ENCODE peak calls at places on chromosomes 7 and 10, in ten cellular contexts. G is activated T-cell treated with anti-CD3 and anti-CD28 coated beads for 1 hour, J is aorta, A is NB4, S is caudate nucleus, I is astrocyte of the hippocampus, B is pancreas, X is Kasumi-1, Z is lung microvascular endothelial cell, V is lower lobe of right lung. U is an unnamed sample.

GRCh38 chr10:32144817-32145688 is 88.8 kb upstream of the KIF5B start:
- DNase-seq in Z (no peak), A (no peak), I (no peak), V (no peak), B (peak; percentile 51), J (no peak), S (no peak), X (no peak), G (no peak), U (no peak)

GRCh38 chr10:32981760-32982159 is 23.7 kb upstream of the ITGB1 start:
- DNase-seq in G (no peak), Z (peak; percentile 96), B (peak; percentile 54), A (peak; percentile 47), J (no peak), I (no peak), S (no peak), X (peak; percentile 37), V (no peak), U (no peak)

GRCh38 chr10:69123747-69124557 is at the start of gene VPS26A:
- DNase-seq in X (peak; percentile 100), I (peak; percentile 100), S (peak; percentile 99), B (peak; percentile 99), J (peak; percentile 100), A (peak; percentile 99), V (peak; percentile 99), Z (peak; percentile 99), G (peak; percentile 97), U (peak; percentile 99)

GRCh38 chr10:5349362-5349761 is 15.4 kb upstream of the UCN3 start:
- DNase-seq in G (no peak), V (no peak), Z (no peak), B (no peak), S (no peak), I (no peak), J (no peak), A (no peak), X (no peak), U (no peak)

GRCh38 chr7:69728299-69728698 is 130.0 kb downstream of the AUTS2 start:
- DNase-seq in X (no peak), S (no peak), A (no peak), Z (no peak), V (no peak), G (no peak), J (no peak), B (no peak), I (peak; percentile 79), U (no peak)

GRCh38 chr10:34526758-34527730 is 288.1 kb downstream of the PARD3 start:
- DNase-seq in G (no peak), B (no peak), I (peak; percentile 83), X (no peak), V (no peak), J (no peak), Z (peak; percentile 58), S (no peak), A (no peak), U (no peak)

GRCh38 chr10:100969175-100970075 is at the start of gene SEMA4G:
- DNase-seq in A (peak; percentile 57), X (peak; percentile 72), S (no peak), G (peak; percentile 33), I (peak; percentile 61), B (peak; percentile 65), Z (peak; percentile 56), V (peak; percentile 60), J (peak; percentile 85), U (peak; percentile 78)

GRCh38 chr7:139592801-139593461 is 69.4 kb downstream of the CLEC2L start:
- DNase-seq in J (no peak), S (no peak), I (no peak), A (no peak), X (no peak), V (no peak), G (no peak), B (no peak), Z (no peak), U (no peak)

U was measured in type B pancreatic cell.